ENCODE peak calls at places on chromosomes 2 and 18, in ten cellular contexts. T is lung microvascular endothelial cell, O is GM06990, J is lower lobe of right lung, Y is BJ, N is erythroblast, D is ACHN, W is ELR, U is GM18507, P is Calu3. I is an unnamed sample.
A peak's percentile ranks its signal among the peaks of the same experiment; 100 is the strongest.

GRCh38 chr2:39898934-39899333 is 119.9 kb upstream of the THUMPD2 start:
- DNase-seq in P (no peak), O (no peak), D (no peak), T (peak; percentile 67), W (no peak), N (no peak), U (no peak), J (no peak), Y (no peak), I (no peak)

GRCh38 chr2:20611077-20611843 is 39.6 kb downstream of the HS1BP3 start:
- DNase-seq in Y (peak; percentile 53), P (peak; percentile 81), N (no peak), W (peak; percentile 66), U (no peak), D (peak; percentile 81), O (no peak), T (peak; percentile 100), J (peak; percentile 84), I (peak; percentile 40)

GRCh38 chr2:98805412-98806265 is 74.7 kb upstream of the MGAT4A start:
- DNase-seq in T (peak; percentile 72), O (no peak), N (no peak), U (no peak), Y (no peak), D (no peak), J (peak; percentile 63), W (peak; percentile 66), P (no peak), I (no peak)

GRCh38 chr2:129698593-129698992 is 280.9 kb upstream of the RAB6C start:
- DNase-seq in T (no peak), J (no peak), P (no peak), D (no peak), O (no peak), N (no peak), W (no peak), Y (no peak), U (no peak), I (no peak)

GRCh38 chr2:240558229-240558885 is 569 bp upstream of the ANKMY1 start:
- DNase-seq in D (no peak), P (no peak), O (no peak), T (no peak), U (no peak), J (no peak), W (no peak), Y (no peak), N (no peak), I (no peak)

GRCh38 chr2:75675908-75676307 is 29.3 kb downstream of the MRPL19 start:
- DNase-seq in P (no peak), O (no peak), U (no peak), T (no peak), D (no peak), N (no peak), J (no peak), Y (no peak), W (no peak), I (no peak)

GRCh38 chr2:64405476-64406406 is 48.2 kb upstream of the LGALSL start:
- DNase-seq in W (peak; percentile 52), P (no peak), U (no peak), D (no peak), Y (peak; percentile 56), J (no peak), O (no peak), N (no peak), T (peak; percentile 39), I (no peak)

GRCh38 chr2:31335921-31336570 is 78.5 kb downstream of the XDH start:
- DNase-seq in Y (peak; percentile 81), P (no peak), O (no peak), N (no peak), U (no peak), W (peak; percentile 70), T (no peak), D (peak; percentile 68), J (no peak), I (no peak)

GRCh38 chr2:121489284-121489683 is 41.4 kb upstream of the RNU4ATAC start:
- DNase-seq in O (no peak), U (no peak), W (no peak), D (no peak), N (no peak), J (no peak), Y (no peak), T (peak; percentile 21), P (peak; percentile 64), I (no peak)

GRCh38 chr2:24793752-24794477 is 690 bp downstream of the CENPO start:
- DNase-seq in D (peak; percentile 38), Y (no peak), N (peak; percentile 64), O (no peak), J (no peak), W (peak; percentile 60), U (no peak), T (peak; percentile 50), P (no peak), I (no peak)

GRCh38 chr2:69998761-69999160 is 37.3 kb upstream of the ASPRV1 start:
- DNase-seq in U (no peak), N (no peak), D (no peak), O (no peak), P (no peak), T (no peak), J (no peak), Y (no peak), W (no peak), I (peak; percentile 4)

GRCh38 chr2:46942143-46942526 is 26.5 kb upstream of the MCFD2 start:
- DNase-seq in P (peak; percentile 25), D (peak; percentile 33), O (peak; percentile 75), U (peak; percentile 35), W (peak; percentile 52), N (peak; percentile 53), J (peak; percentile 76), Y (no peak), T (peak; percentile 29), I (peak; percentile 30)

GRCh38 chr2:205034034-205034433 is 488.8 kb downstream of the PARD3B start:
- DNase-seq in Y (no peak), P (no peak), J (no peak), D (no peak), O (no peak), T (no peak), N (no peak), W (no peak), U (no peak), I (no peak)

GRCh38 chr2:96249654-96250053 is 16.1 kb downstream of the TMEM127 start:
- DNase-seq in D (no peak), O (no peak), N (no peak), Y (peak; percentile 67), J (no peak), W (no peak), U (no peak), P (no peak), T (no peak), I (no peak)

GRCh38 chr18:64026350-64026749 is 56.5 kb downstream of the SERPINB8 start:
- DNase-seq in O (no peak), Y (no peak), U (no peak), T (no peak), P (no peak), J (no peak), W (no peak), N (no peak), D (no peak), I (no peak)

GRCh38 chr2:134137182-134137595 is 116.7 kb upstream of the MGAT5 start:
- DNase-seq in P (peak; percentile 83), U (no peak), T (peak; percentile 84), N (no peak), Y (no peak), W (peak; percentile 92), J (peak; percentile 62), D (no peak), O (no peak), I (no peak)

GRCh38 chr18:25350561-25351201 is 1.3 kb downstream of the ZNF521 start:
- DNase-seq in D (no peak), T (peak; percentile 62), O (peak; percentile 44), Y (no peak), N (peak; percentile 69), W (peak; percentile 39), U (no peak), P (no peak), J (peak; percentile 46), I (no peak)

GRCh38 chr2:237615631-237616249 is 11.6 kb upstream of the LRRFIP1 start:
- DNase-seq in D (no peak), P (no peak), O (no peak), Y (no peak), T (peak; percentile 42), J (no peak), U (no peak), W (no peak), N (no peak), I (no peak)

GRCh38 chr18:23837591-23837990 is 148.3 kb downstream of the LAMA3 start:
- DNase-seq in T (peak; percentile 94), J (no peak), D (no peak), U (no peak), N (no peak), Y (no peak), W (peak; percentile 86), P (no peak), O (no peak), I (no peak)

GRCh38 chr2:38148501-38148900 is 72.5 kb upstream of the CYP1B1 start:
- DNase-seq in D (no peak), O (no peak), J (no peak), Y (no peak), U (no peak), W (peak; percentile 43), P (peak; percentile 67), T (peak; percentile 10), N (no peak), I (no peak)

GRCh38 chr2:204127238-204127637 is 190.7 kb downstream of the ICOS start:
- DNase-seq in T (peak; percentile 36), Y (no peak), W (no peak), D (peak; percentile 12), N (no peak), U (no peak), O (no peak), P (no peak), J (no peak), I (no peak)

GRCh38 chr2:216572582-216573578 is 60.3 kb upstream of the IGFBP2 start:
- DNase-seq in W (no peak), Y (peak; percentile 49), N (no peak), O (no peak), D (no peak), U (no peak), T (peak; percentile 72), P (no peak), J (no peak), I (no peak)

GRCh38 chr18:11149441-11150270 is at the start of gene PIEZO2:
- DNase-seq in N (peak; percentile 33), J (peak; percentile 55), W (peak; percentile 14), U (peak; percentile 43), O (peak; percentile 95), P (no peak), T (peak; percentile 41), D (no peak), Y (no peak), I (peak; percentile 23)

GRCh38 chr18:12659904-12660605 is 2.1 kb upstream of the SPIRE1 start:
- DNase-seq in D (peak; percentile 59), W (peak; percentile 83), Y (no peak), U (peak; percentile 22), J (no peak), P (peak; percentile 71), T (peak; percentile 80), O (peak; percentile 15), N (peak; percentile 79), I (peak; percentile 69)

GRCh38 chr2:66717491-66717890 is 282.6 kb downstream of the MEIS1 start:
- DNase-seq in Y (no peak), N (no peak), U (no peak), D (no peak), O (no peak), W (no peak), P (no peak), J (no peak), T (no peak), I (no peak)

GRCh38 chr18:51666717-51667320 is 469.3 kb upstream of the MEX3C start:
- DNase-seq in J (no peak), W (no peak), D (no peak), P (no peak), T (peak; percentile 2), U (no peak), N (no peak), Y (no peak), O (no peak), I (no peak)

GRCh38 chr2:191593622-191594416 is 84.1 kb upstream of the NABP1 start:
- DNase-seq in T (no peak), P (peak; percentile 53), J (no peak), O (no peak), N (no peak), U (no peak), Y (no peak), W (peak; percentile 90), D (peak; percentile 56), I (no peak)

GRCh38 chr2:142629193-142629592 is 248.3 kb upstream of the KYNU start:
- DNase-seq in W (peak; percentile 14), D (no peak), O (no peak), Y (no peak), U (no peak), N (no peak), J (no peak), T (no peak), P (no peak), I (no peak)

I was measured in K562.